ENCODE peak calls at places on chromosomes 1 and 21, in five cellular contexts. Y is K562, U is GM12892, O is HepG2, S is H1. G is an unnamed sample.

GRCh38 chr1:172662464-172663109 is 3.7 kb downstream of the FASLG start:
- DNase-seq in Y (no peak), S (no peak), U (peak; percentile 33), O (no peak), G (peak; percentile 51)

GRCh38 chr1:165943198-165943597 is 115.8 kb downstream of the UCK2 start:
- DNase-seq in O (no peak), Y (no peak), U (no peak), S (no peak), G (peak; percentile 16)

GRCh38 chr1:17873007-17873675 is 118.0 kb downstream of the ACTL8 start:
- DNase-seq in O (no peak), U (no peak), S (no peak), Y (no peak), G (no peak)

GRCh38 chr1:41856361-41857285 is 62.1 kb downstream of the HIVEP3 start:
- DNase-seq in O (no peak), U (no peak), S (no peak), Y (no peak), G (no peak)

GRCh38 chr1:155007253-155007828 is 4.7 kb downstream of the ZBTB7B start:
- DNase-seq in S (no peak), U (no peak), Y (no peak), O (no peak), G (no peak)

GRCh38 chr1:154730986-154731489 is 123.1 kb upstream of the ADAR start:
- DNase-seq in S (no peak), O (no peak), Y (no peak), U (no peak), G (no peak)

GRCh38 chr1:151762941-151763921 is at the start of gene MRPL9:
- DNase-seq in Y (peak; percentile 91), U (peak; percentile 94), O (peak; percentile 60), S (peak; percentile 36), G (peak; percentile 94)

GRCh38 chr1:4636644-4637380 is 17.6 kb upstream of the AJAP1 start:
- DNase-seq in S (no peak), O (no peak), U (no peak), Y (no peak), G (no peak)

GRCh38 chr1:47444578-47445465 is 7.0 kb downstream of the FOXD2 start:
- DNase-seq in U (no peak), Y (no peak), S (no peak), O (no peak), G (no peak)

GRCh38 chr1:77015748-77016341 is 148.6 kb downstream of the ST6GALNAC5 start:
- DNase-seq in O (no peak), S (no peak), U (no peak), Y (no peak), G (no peak)

GRCh38 chr1:85137660-85138059 is 63.2 kb downstream of the SYDE2 start:
- DNase-seq in U (no peak), S (no peak), O (peak; percentile 53), Y (no peak), G (no peak)

GRCh38 chr1:179767177-179767581 is 24.1 kb downstream of the FAM163A start:
- DNase-seq in U (no peak), O (no peak), S (no peak), Y (no peak), G (no peak)

GRCh38 chr1:195909061-195909460 is 699.2 kb downstream of the KCNT2 start:
- DNase-seq in O (no peak), Y (no peak), U (no peak), S (no peak), G (no peak)

GRCh38 chr1:100539836-100540536 is 2.0 kb downstream of the GPR88 start:
- DNase-seq in S (no peak), Y (no peak), O (no peak), U (no peak), G (no peak)

GRCh38 chr1:13901041-13901440 is 201.1 kb downstream of the PRDM2 start:
- DNase-seq in S (no peak), Y (no peak), U (no peak), O (no peak), G (no peak)

GRCh38 chr1:43304771-43305300 is 4.1 kb downstream of the TIE1 start:
- DNase-seq in O (no peak), S (no peak), U (no peak), Y (peak; percentile 86), G (no peak)

GRCh38 chr1:174726167-174726879 is 273.4 kb upstream of the CACYBP start:
- DNase-seq in U (no peak), Y (no peak), O (peak; percentile 39), S (no peak), G (no peak)

GRCh38 chr1:163361123-163361934 is 39.6 kb downstream of the NUF2 start:
- DNase-seq in Y (no peak), U (no peak), S (no peak), O (peak; percentile 12), G (no peak)

GRCh38 chr21:38798081-38798480 is 7.6 kb upstream of the ETS2 start:
- DNase-seq in Y (no peak), S (no peak), O (no peak), U (no peak), G (no peak)

GRCh38 chr1:157951219-157951618 is 42.2 kb upstream of the KIRREL1 start:
- DNase-seq in Y (no peak), S (no peak), U (no peak), O (no peak), G (no peak)

GRCh38 chr1:91402023-91402422 is 2.6 kb downstream of the HFM1 start:
- DNase-seq in S (no peak), O (peak; percentile 3), Y (peak; percentile 19), U (no peak), G (no peak)

GRCh38 chr1:818611-819291 is 105.0 kb upstream of the SAMD11 start:
- DNase-seq in U (no peak), S (no peak), Y (no peak), O (no peak), G (no peak)

GRCh38 chr1:203702130-203702577 is 62.8 kb upstream of the LAX1 start:
- DNase-seq in U (peak; percentile 24), O (peak; percentile 36), Y (peak; percentile 86), S (peak; percentile 34), G (peak; percentile 14)

GRCh38 chr1:59514061-59514909 is 217.4 kb downstream of the FGGY start:
- DNase-seq in S (no peak), Y (no peak), O (peak; percentile 41), U (no peak), G (no peak)

GRCh38 chr1:206075786-206076725 is 23.1 kb downstream of the RHEX start:
- DNase-seq in Y (no peak), S (no peak), O (no peak), U (no peak), G (no peak)

GRCh38 chr1:173048629-173049326 is 2.0 kb downstream of the TNFSF18 start:
- DNase-seq in Y (no peak), S (no peak), O (no peak), U (no peak), G (no peak)

GRCh38 chr1:9303916-9304315 is 11.2 kb downstream of the SPSB1 start:
- DNase-seq in S (no peak), U (no peak), Y (no peak), O (no peak), G (no peak)

GRCh38 chr21:25934771-25935224 is 200.0 kb downstream of the GABPA start:
- DNase-seq in Y (no peak), S (no peak), U (no peak), O (peak; percentile 44), G (no peak)

GRCh38 chr1:20409971-20410370 is 76.0 kb downstream of the CAMK2N1 start:
- DNase-seq in O (no peak), U (no peak), S (no peak), Y (no peak), G (no peak)

GRCh38 chr1:6258675-6259074 is 2.2 kb downstream of the GPR153 start:
- DNase-seq in O (no peak), Y (no peak), U (no peak), S (no peak), G (no peak)

GRCh38 chr1:161766102-161766981 is at the start of gene ATF6:
- DNase-seq in Y (peak; percentile 73), O (peak; percentile 93), U (peak; percentile 44), S (peak; percentile 33), G (peak; percentile 35)
- TF ChIP-seq POLR2A in Y (peak; percentile 88), O (peak; percentile 74), U (peak; percentile 82), S (no peak), G (peak; percentile 70)

GRCh38 chr1:150567717-150568561 is 11.5 kb downstream of the MCL1 start:
- DNase-seq in S (peak; percentile 88), U (no peak), Y (peak; percentile 61), O (peak; percentile 95), G (no peak)
- TF ChIP-seq TAF1 in S (peak; percentile 44), U (no peak), Y (no peak), O (no peak), G (peak; percentile 41)

GRCh38 chr1:220786337-220787068 is at the start of gene MTARC1:
- DNase-seq in S (no peak), O (peak; percentile 86), U (peak; percentile 54), Y (no peak), G (no peak)
- TF ChIP-seq POLR2AphosphoS5 in S (peak; percentile 66), O (peak; percentile 91), U (no peak), Y (no peak), G (no peak)

GRCh38 chr1:34866762-34867109 is 7.2 kb upstream of the SMIM12 start:
- DNase-seq in U (no peak), Y (no peak), S (no peak), O (no peak), G (no peak)

GRCh38 chr1:34865573-34865972 is 6.0 kb upstream of the SMIM12 start:
- DNase-seq in Y (no peak), O (no peak), S (no peak), U (no peak), G (peak; percentile 27)

GRCh38 chr1:34867421-34867820 is 7.9 kb upstream of the SMIM12 start:
- DNase-seq in U (no peak), S (no peak), Y (no peak), O (no peak), G (no peak)

GRCh38 chr1:34864759-34865158 is 5.2 kb upstream of the SMIM12 start:
- DNase-seq in S (no peak), Y (peak; percentile 32), O (no peak), U (no peak), G (no peak)

GRCh38 chr1:34865981-34866761 is 6.6 kb upstream of the SMIM12 start:
- DNase-seq in S (peak; percentile 68), O (peak; percentile 41), Y (peak; percentile 86), U (peak; percentile 88), G (peak; percentile 91)
- TF ChIP-seq POLR2A in S (no peak), O (no peak), Y (peak; percentile 39), U (peak; percentile 79), G (peak; percentile 19)

DNA sequence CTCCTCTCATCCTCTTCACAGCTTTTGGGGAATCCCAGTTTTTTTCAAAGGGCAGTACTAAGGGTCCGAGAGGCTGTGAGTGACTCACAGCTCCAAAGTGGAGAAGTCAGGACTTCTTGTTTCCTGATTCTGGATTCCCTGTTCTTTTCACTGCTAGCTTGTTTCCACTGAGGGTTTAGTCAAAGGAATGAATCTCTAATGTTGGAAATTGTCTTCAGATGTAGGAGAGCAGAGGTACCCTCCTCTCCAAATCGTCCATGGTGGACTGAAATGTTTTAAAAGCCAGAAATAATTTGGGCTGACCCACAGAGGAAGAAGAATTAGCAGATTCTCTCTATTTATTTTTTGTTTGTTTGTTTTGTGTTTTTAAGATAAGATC is 30.5 kb downstream of the GPA33 start:
- DNase-seq in U (no peak), Y (no peak), O (no peak), S (no peak), G (no peak)
- TF ChIP-seq TAF1 in U (no peak), Y (no peak), O (no peak), S (no peak), G (no peak)